ENCODE peak calls at places on chromosomes 12 and 14, in five cellular contexts. L is CD4-positive, CD25-positive, alpha-beta regulatory T cell; O is cardiac muscle cell; P is HCT116; I is left lung. H is an unnamed sample.

GRCh38 chr14:77424862-77425261 is 1.5 kb upstream of the NOXRED1 start:
- DNase-seq in L (no peak), O (no peak), P (no peak), I (no peak), H (no peak)

GRCh38 chr14:56490379-56490778 is 89.2 kb upstream of the TMEM260 start:
- DNase-seq in L (peak; percentile 46), O (peak; percentile 62), P (peak; percentile 35), I (no peak), H (peak; percentile 46)

GRCh38 chr12:79448816-79449215 is 241.9 kb downstream of the PAWR start:
- DNase-seq in L (no peak), O (no peak), P (no peak), I (no peak), H (no peak)

GRCh38 chr14:98408713-98409112 is 863.3 kb downstream of the BCL11B start:
- DNase-seq in L (no peak), O (no peak), P (no peak), I (no peak), H (no peak)

GRCh38 chr12:58247633-58248032 is 306.3 kb downstream of the ATP23 start:
- DNase-seq in L (no peak), O (no peak), P (peak; percentile 1), I (no peak), H (peak; percentile 25)

GRCh38 chr12:91926810-91927209 is 218.8 kb downstream of the BTG1 start:
- DNase-seq in L (no peak), O (no peak), P (no peak), I (no peak), H (no peak)

GRCh38 chr12:116508145-116509121 is 50.7 kb upstream of the MAP1LC3B2 start:
- DNase-seq in L (peak; percentile 11), O (peak; percentile 62), P (no peak), I (peak; percentile 38), H (peak; percentile 46)

GRCh38 chr14:87205811-87206210 is 787.2 kb downstream of the GALC start:
- DNase-seq in L (no peak), O (no peak), P (no peak), I (no peak), H (no peak)

GRCh38 chr14:78450945-78451344 is 280.8 kb downstream of the NRXN3 start:
- DNase-seq in L (no peak), O (no peak), P (no peak), I (no peak), H (no peak)

GRCh38 chr14:44374906-44375305 is 132.2 kb downstream of the FSCB start:
- DNase-seq in L (no peak), O (no peak), P (no peak), I (no peak), H (no peak)

GRCh38 chr14:67285876-67286452 is 44.7 kb downstream of the PALS1 start:
- DNase-seq in L (peak; percentile 44), O (peak; percentile 74), P (peak; percentile 39), I (no peak), H (no peak)

GRCh38 chr14:46405095-46405494 is 246.5 kb downstream of the RPL10L start:
- DNase-seq in L (no peak), O (peak; percentile 0), P (no peak), I (no peak), H (no peak)

GRCh38 chr12:124420972-124421674 is 126.2 kb downstream of the RFLNA start:
- DNase-seq in L (no peak), O (peak; percentile 85), P (no peak), I (no peak), H (no peak)

GRCh38 chr12:46159239-46159901 is 109.5 kb downstream of the SLC38A1 start:
- DNase-seq in L (no peak), O (no peak), P (no peak), I (no peak), H (no peak)
- H3K4me1 ChIP-seq in L (no peaks in the 10 kb centered on the region), O (peaks cover 23% of the 10 kb centered on the region), P (peaks cover under 1% of the 10 kb centered on the region), I (peaks cover 9% of the 10 kb centered on the region), H (peaks cover 19% of the 10 kb centered on the region)

GRCh38 chr12:82567688-82568087 is 119.0 kb upstream of the TMTC2 start:
- DNase-seq in L (no peak), O (no peak), P (no peak), I (no peak), H (no peak)

GRCh38 chr12:82565982-82566381 is 120.7 kb upstream of the TMTC2 start:
- DNase-seq in L (no peak), O (no peak), P (no peak), I (no peak), H (no peak)
- H3K4me1 ChIP-seq in L (no peaks in the 10 kb centered on the region), O (no peaks in the 10 kb centered on the region), P (no peaks in the 10 kb centered on the region), I (no peaks in the 10 kb centered on the region), H (no peaks in the 10 kb centered on the region)

DNA sequence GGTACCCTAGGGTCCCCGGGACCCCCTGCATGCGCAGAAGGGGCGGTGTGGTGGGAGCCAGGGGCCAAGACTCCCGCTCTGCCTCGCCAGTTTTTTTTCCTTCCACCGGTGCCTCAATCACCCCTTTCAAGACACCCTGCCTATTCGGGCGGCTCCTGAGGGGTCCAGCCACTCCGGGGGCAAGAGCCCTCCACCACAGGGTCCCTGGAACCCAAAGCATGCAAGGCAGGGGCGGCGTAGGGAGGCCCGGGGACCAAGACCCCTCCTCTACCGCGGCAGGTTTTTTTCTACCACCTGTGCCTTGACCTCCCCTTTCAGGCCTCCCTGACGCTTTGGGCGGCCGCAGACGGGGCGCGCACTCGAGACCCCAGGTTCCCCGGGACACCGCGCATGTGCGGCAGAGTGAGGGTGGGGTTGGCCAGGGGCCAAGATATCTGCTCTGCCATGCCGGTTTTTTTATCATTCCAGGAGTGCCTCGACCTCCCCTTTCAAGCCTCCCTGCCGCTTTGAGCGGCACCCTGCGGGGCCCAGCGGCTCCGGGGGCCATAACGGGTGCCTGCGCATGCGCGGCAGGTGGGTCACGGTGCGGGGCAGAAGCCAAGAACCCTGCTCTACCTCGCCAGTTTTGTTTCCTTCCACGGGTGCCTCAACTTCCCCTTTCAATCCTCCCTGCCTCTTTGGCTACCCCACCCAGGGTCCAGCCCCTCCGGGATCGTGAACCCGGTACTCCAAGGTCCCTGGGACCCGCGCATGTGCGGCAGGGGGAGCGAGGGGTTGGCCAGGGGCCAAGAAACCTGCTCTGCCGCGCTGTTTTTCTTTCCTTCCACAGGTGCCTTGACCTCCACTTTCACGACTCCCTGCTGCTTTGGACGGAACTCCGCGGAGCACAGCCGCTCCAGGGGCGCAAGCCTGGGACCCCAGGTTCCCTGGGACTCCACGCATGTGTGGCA is 328.1 kb downstream of the ALG10 start:
- DNase-seq in L (no peak), O (no peak), P (no peak), I (no peak), H (no peak)
- H3K4me1 ChIP-seq in L (no peaks in the 10 kb centered on the region), O (no peaks in the 10 kb centered on the region), P (no peaks in the 10 kb centered on the region), I (no peaks in the 10 kb centered on the region), H (no peaks in the 10 kb centered on the region)

GRCh38 chr14:99989032-99989431 is 76.2 kb upstream of the EVL start:
- DNase-seq in L (no peak), O (no peak), P (no peak), I (no peak), H (no peak)
- H3K4me1 ChIP-seq in L (no peaks in the 10 kb centered on the region), O (no peaks in the 10 kb centered on the region), P (no peaks in the 10 kb centered on the region), I (no peaks in the 10 kb centered on the region), H (no peaks in the 10 kb centered on the region)

GRCh38 chr12:31589582-31589895 is 1.4 kb downstream of the DENND5B start:
- DNase-seq in L (peak; percentile 13), O (peak; percentile 76), P (no peak), I (no peak), H (peak; percentile 76)

GRCh38 chr12:31588976-31589375 is 2.0 kb downstream of the DENND5B start:
- DNase-seq in L (no peak), O (no peak), P (no peak), I (no peak), H (no peak)

GRCh38 chr12:31591308-31591901 is 469 bp upstream of the DENND5B start:
- DNase-seq in L (no peak), O (peak; percentile 83), P (no peak), I (no peak), H (peak; percentile 13)

GRCh38 chr12:31589896-31590729 is 823 bp downstream of the DENND5B start:
- DNase-seq in L (no peak), O (peak; percentile 76), P (peak; percentile 36), I (peak; percentile 57), H (peak; percentile 20)

DNA sequence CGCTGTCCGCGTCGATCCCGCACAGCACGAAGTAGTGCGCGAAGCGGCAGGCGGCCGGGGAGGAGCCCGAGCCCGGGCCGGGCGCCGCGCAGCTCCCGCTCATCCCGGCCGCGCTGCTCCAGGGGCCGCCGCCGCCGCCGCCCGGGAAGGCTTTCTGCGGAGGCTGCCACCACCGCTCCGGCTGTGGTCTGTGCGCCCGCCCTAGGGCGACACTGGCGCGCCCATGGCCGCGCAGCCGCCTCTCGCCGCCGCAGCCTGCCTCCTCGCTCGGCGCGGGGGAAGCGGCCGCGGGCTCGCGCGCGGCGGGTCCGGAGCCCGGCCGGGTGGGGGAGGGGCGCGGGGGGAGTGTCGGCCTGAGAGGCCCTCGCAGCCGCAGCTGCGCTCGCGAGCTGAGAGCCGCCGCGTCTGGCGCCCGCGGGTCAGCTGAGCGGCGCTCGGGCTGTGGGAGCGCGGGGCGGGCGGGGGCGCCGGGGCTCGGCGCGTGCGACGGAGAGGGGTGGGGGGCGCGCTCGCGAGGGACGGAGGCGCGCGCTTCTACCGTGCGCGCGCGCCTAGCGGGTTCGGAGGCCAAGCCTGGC is at the start of gene DENND5B:
- DNase-seq in L (no peak), O (peak; percentile 94), P (no peak), I (peak; percentile 63), H (peak; percentile 43)
- H3K4me1 ChIP-seq in L (peaks cover 20% of the 10 kb centered on the region), O (peaks cover 27% of the 10 kb centered on the region), P (peaks cover 31% of the 10 kb centered on the region), I (no peaks in the 10 kb centered on the region), H (peaks cover 10% of the 10 kb centered on the region)

DNA sequence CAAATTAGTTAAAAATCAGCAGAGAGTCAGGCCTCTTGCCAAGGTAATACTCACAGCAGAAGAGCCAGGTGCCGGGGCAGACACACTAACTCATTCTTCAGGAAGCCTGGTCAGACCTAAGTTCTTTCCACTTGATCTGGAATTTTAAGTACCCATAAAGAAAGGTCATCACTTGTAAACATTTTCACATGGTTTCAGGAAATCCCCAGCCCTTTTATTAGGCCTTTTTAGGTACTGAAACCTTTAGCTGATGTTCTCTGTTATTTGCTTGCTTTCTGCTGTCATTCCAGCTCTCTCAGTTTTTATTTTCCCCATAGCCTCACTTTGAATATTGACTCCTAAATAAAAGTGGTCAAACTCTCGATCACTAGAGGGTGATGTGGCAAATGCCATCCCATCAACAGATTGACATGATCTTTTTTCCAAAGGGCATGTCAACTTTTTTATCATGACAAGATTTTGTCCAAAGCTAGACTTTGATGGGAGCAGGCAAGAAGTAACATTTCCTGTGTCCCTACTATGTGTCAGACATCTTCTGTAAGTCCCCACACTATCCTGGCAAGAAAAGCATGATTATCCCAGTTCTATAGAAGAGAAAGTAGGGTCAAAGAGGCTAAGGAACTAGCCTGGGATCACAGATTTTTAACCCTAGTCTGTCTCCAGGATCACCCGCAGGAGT is 5.7 kb downstream of the ISCU start:
- DNase-seq in L (no peak), O (no peak), P (no peak), I (no peak), H (no peak)
- H3K4me1 ChIP-seq in L (peaks cover 52% of the 10 kb centered on the region), O (no peaks in the 10 kb centered on the region), P (peaks cover 34% of the 10 kb centered on the region), I (peaks cover 15% of the 10 kb centered on the region), H (peaks cover 4% of the 10 kb centered on the region)

GRCh38 chr12:49057888-49058287 is 2.7 kb downstream of the KMT2D start:
- DNase-seq in L (no peak), O (no peak), P (no peak), I (peak; percentile 59), H (no peak)
- H3K4me1 ChIP-seq in L (peaks cover 54% of the 10 kb centered on the region), O (peaks cover 26% of the 10 kb centered on the region), P (peaks cover 40% of the 10 kb centered on the region), I (peaks cover 24% of the 10 kb centered on the region), H (peaks cover 15% of the 10 kb centered on the region)